ENCODE peak calls at places on chromosome 16, in nine cellular contexts. K is ACHN; E is NCI-H2171; B is foreskin keratinocyte; T is amniotic stem cell; U is PC-9; X is stimulated activated CD8-positive, alpha-beta memory T cell treated with anti-CD3 and anti-CD28 coated beads, Interleukin-2, amount 100 ng/mL, for 1 hour; C is left colon; H is CD4-positive, alpha-beta T cell. O is an unnamed sample.

GRCh38 chr16:77555101-77555500 is 120.3 kb upstream of the ADAMTS18 start:
- DNase-seq in H (no peak), K (peak), T (no peak), E (no peak), U (no peak), B (no peak), X (no peak), C (no peak), O (no peak)

GRCh38 chr16:9061358-9061813 is 30.1 kb upstream of the HAPSTR1 start:
- DNase-seq in C (no peak), B (no peak), U (peak), H (no peak), K (no peak), X (no peak), E (no peak), T (no peak), O (peak)

GRCh38 chr16:58098207-58099096 is 30.7 kb downstream of the CFAP20 start:
- DNase-seq in H (no peak), C (no peak), X (no peak), E (no peak), T (no peak), U (no peak), B (peak), K (peak), O (no peak)

GRCh38 chr16:4111748-4112696 is 4.2 kb downstream of the ADCY9 start:
- DNase-seq in E (no peak), T (peak), B (no peak), X (no peak), K (no peak), U (no peak), C (peak), H (no peak), O (no peak)

GRCh38 chr16:49902908-49903307 is 47.0 kb upstream of the ZNF423 start:
- DNase-seq in B (no peak), C (no peak), T (no peak), X (no peak), H (no peak), E (no peak), U (no peak), K (no peak), O (no peak)

GRCh38 chr16:86519007-86519648 is 8.8 kb downstream of the FOXF1 start:
- DNase-seq in C (no peak), X (no peak), K (no peak), T (no peak), E (no peak), B (no peak), U (no peak), H (no peak), O (no peak)

GRCh38 chr16:87411375-87412271 is 19.5 kb downstream of the MAP1LC3B start:
- DNase-seq in B (no peak), H (no peak), K (no peak), E (no peak), T (no peak), C (no peak), X (no peak), U (no peak), O (no peak)

GRCh38 chr16:85166699-85167588 is 54.7 kb upstream of the CIBAR2 start:
- DNase-seq in B (no peak), U (peak), T (no peak), H (no peak), K (no peak), E (no peak), X (no peak), C (no peak), O (no peak)